ENCODE peak calls at places on chromosome 7, in seven cellular contexts. S is AG20443, B is sciatic nerve, T is retina, Q is T-helper 1 cell, A is NCI-H446 treated with DMSO at 0.1 percent for 48 hours, C is anterior cingulate cortex. Y is an unnamed sample.
A peak's percentile ranks its signal among the peaks of the same experiment; 100 is the strongest.

GRCh38 chr7:95089916-95090315 is 182.5 kb downstream of the PPP1R9A start:
- DNase-seq in S (no peak), B (no peak), T (no peak), Q (no peak), A (no peak), C (no peak), Y (no peak)

GRCh38 chr7:68547794-68548193 is 1050.5 kb upstream of the AUTS2 start:
- DNase-seq in S (no peak), B (no peak), T (no peak), Q (no peak), A (no peak), C (no peak), Y (no peak)

GRCh38 chr7:22569586-22570321 is 69.8 kb upstream of the STEAP1B start:
- DNase-seq in S (no peak), B (no peak), T (no peak), Q (no peak), A (no peak), C (no peak), Y (peak; percentile 62)

GRCh38 chr7:107463139-107464078 is 6.4 kb upstream of the GPR22 start:
- DNase-seq in S (peak; percentile 76), B (peak; percentile 72), T (peak; percentile 32), Q (peak; percentile 33), A (peak; percentile 1), C (no peak), Y (peak; percentile 15)

GRCh38 chr7:24328050-24328449 is 44.1 kb downstream of the NPY start:
- DNase-seq in S (no peak), B (no peak), T (no peak), Q (no peak), A (no peak), C (no peak), Y (no peak)

GRCh38 chr7:74252893-74253292 is 1.3 kb downstream of the RFC2 start:
- DNase-seq in S (no peak), B (no peak), T (no peak), Q (no peak), A (no peak), C (no peak), Y (no peak)

GRCh38 chr7:100604078-100604975 is 2.2 kb downstream of the PCOLCE start:
- DNase-seq in S (peak; percentile 84), B (peak; percentile 89), T (peak; percentile 89), Q (peak; percentile 72), A (no peak), C (no peak), Y (peak; percentile 97)

GRCh38 chr7:98156700-98157099 is 50.0 kb downstream of the LMTK2 start:
- DNase-seq in S (no peak), B (no peak), T (no peak), Q (no peak), A (no peak), C (no peak), Y (no peak)

GRCh38 chr7:43954524-43955228 is 28.4 kb downstream of the UBE2D4 start:
- DNase-seq in S (peak; percentile 85), B (no peak), T (peak; percentile 34), Q (no peak), A (peak; percentile 56), C (no peak), Y (peak; percentile 89)

GRCh38 chr7:123635551-123636359 is 19.9 kb upstream of the LMOD2 start:
- DNase-seq in S (peak; percentile 44), B (no peak), T (no peak), Q (no peak), A (no peak), C (no peak), Y (peak; percentile 84)

GRCh38 chr7:128886391-128887168 is 23.9 kb downstream of the ATP6V1F start:
- DNase-seq in S (no peak), B (no peak), T (no peak), Q (no peak), A (no peak), C (no peak), Y (peak; percentile 67)

GRCh38 chr7:66609176-66609575 is 19.5 kb upstream of the KCTD7 start:
- DNase-seq in S (no peak), B (no peak), T (no peak), Q (no peak), A (no peak), C (no peak), Y (no peak)

GRCh38 chr7:81903115-81903514 is 133.3 kb upstream of the HGF start:
- DNase-seq in S (no peak), B (no peak), T (no peak), Q (no peak), A (no peak), C (no peak), Y (no peak)

GRCh38 chr7:6284055-6284400 is 11.6 kb upstream of the CYTH3 start:
- DNase-seq in S (no peak), B (no peak), T (no peak), Q (no peak), A (no peak), C (no peak), Y (no peak)

GRCh38 chr7:85702348-85702747 is 515.5 kb upstream of the SEMA3D start:
- DNase-seq in S (no peak), B (no peak), T (no peak), Q (no peak), A (no peak), C (no peak), Y (no peak)

GRCh38 chr7:150966002-150966401 is 12.1 kb downstream of the KCNH2 start:
- DNase-seq in S (no peak), B (no peak), T (no peak), Q (no peak), A (no peak), C (no peak), Y (no peak)

GRCh38 chr7:104862719-104863118 is 151.3 kb upstream of the KMT2E start:
- DNase-seq in S (peak; percentile 44), B (no peak), T (no peak), Q (no peak), A (no peak), C (no peak), Y (no peak)

GRCh38 chr7:151813997-151814396 is 62.9 kb downstream of the PRKAG2 start:
- DNase-seq in S (no peak), B (no peak), T (peak; percentile 32), Q (no peak), A (no peak), C (no peak), Y (peak; percentile 89)

GRCh38 chr7:48511021-48511579 is 339.8 kb downstream of the ABCA13 start:
- DNase-seq in S (no peak), B (no peak), T (peak; percentile 55), Q (no peak), A (peak; percentile 17), C (no peak), Y (no peak)

GRCh38 chr7:29091722-29092121 is 54.6 kb downstream of the CPVL start:
- DNase-seq in S (peak; percentile 21), B (no peak), T (no peak), Q (no peak), A (no peak), C (no peak), Y (no peak)

GRCh38 chr7:150586068-150586777 is 19.0 kb downstream of the GIMAP4 start:
- DNase-seq in S (no peak), B (no peak), T (no peak), Q (no peak), A (no peak), C (no peak), Y (no peak)

GRCh38 chr7:44215531-44215930 is 14.8 kb downstream of the YKT6 start:
- DNase-seq in S (no peak), B (no peak), T (no peak), Q (no peak), A (no peak), C (no peak), Y (peak; percentile 73)

GRCh38 chr7:90766814-90767564 is 170.9 kb downstream of the CDK14 start:
- DNase-seq in S (no peak), B (peak; percentile 61), T (no peak), Q (no peak), A (peak; percentile 37), C (peak; percentile 3), Y (peak; percentile 72)

GRCh38 chr7:77308792-77309191 is 107.4 kb downstream of the GSAP start:
- DNase-seq in S (no peak), B (no peak), T (no peak), Q (no peak), A (peak; percentile 25), C (no peak), Y (no peak)

GRCh38 chr7:158282461-158283001 is 305.1 kb downstream of the PTPRN2 start:
- DNase-seq in S (no peak), B (no peak), T (no peak), Q (no peak), A (no peak), C (no peak), Y (peak; percentile 58)

GRCh38 chr7:50782376-50783208 is at the start of gene GRB10:
- DNase-seq in S (peak; percentile 84), B (no peak), T (peak; percentile 87), Q (peak; percentile 6), A (no peak), C (peak; percentile 16), Y (peak; percentile 96)